ENCODE peak calls at places on chromosomes 5 and 9, in four cellular contexts. R, B, L and O are unnamed samples.
A peak's percentile ranks its signal among the peaks of the same experiment; 100 is the strongest.

GRCh38 chr5:126939887-126940286 is 90.5 kb downstream of the MARCHF3 start:
- DNase-seq in R (no peak), B (no peak), L (no peak), O (no peak)

GRCh38 chr5:157562111-157562581 is 13.4 kb downstream of the ADAM19 start:
- DNase-seq in R (no peak), B (no peak), L (no peak), O (peak; percentile 49)

GRCh38 chr5:150301170-150301505 is 1.6 kb downstream of the ARSI start:
- DNase-seq in R (no peak), B (no peak), L (no peak), O (no peak)

GRCh38 chr9:137666950-137667670 is 48.3 kb downstream of the EHMT1 start:
- DNase-seq in R (no peak), B (no peak), L (peak; percentile 88), O (peak; percentile 90)

GRCh38 chr9:35829764-35830096 is 702 bp downstream of the TMEM8B start:
- DNase-seq in R (no peak), B (no peak), L (no peak), O (no peak)

GRCh38 chr5:57037355-57037754 is 85.4 kb upstream of the MIER3 start:
- DNase-seq in R (no peak), B (no peak), L (peak; percentile 84), O (peak; percentile 77)

GRCh38 chr5:102865510-102866314 is 110.6 kb downstream of the PAM start:
- DNase-seq in R (peak; percentile 58), B (no peak), L (peak; percentile 94), O (peak; percentile 90)

GRCh38 chr5:172429201-172429940 is 25.0 kb downstream of the SH3PXD2B start:
- DNase-seq in R (peak; percentile 16), B (no peak), L (no peak), O (no peak)

GRCh38 chr5:140883927-140884697 is 2.2 kb downstream of the PCDHA13 start:
- DNase-seq in R (no peak), B (no peak), L (no peak), O (peak; percentile 38)

GRCh38 chr5:18216016-18216415 is 581.8 kb downstream of the TAF11L14 start:
- DNase-seq in R (no peak), B (no peak), L (no peak), O (no peak)

GRCh38 chr5:74182603-74183002 is 457.9 kb downstream of the ENC1 start:
- DNase-seq in R (no peak), B (no peak), L (no peak), O (no peak)

GRCh38 chr5:38445374-38446028 is 110.9 kb downstream of the LIFR start:
- DNase-seq in R (no peak), B (no peak), L (no peak), O (peak; percentile 58)

GRCh38 chr5:143031781-143032724 is 261.9 kb downstream of the ARHGAP26 start:
- DNase-seq in R (no peak), B (no peak), L (no peak), O (no peak)

GRCh38 chr5:1729641-1730486 is 69.8 kb downstream of the MRPL36 start:
- DNase-seq in R (no peak), B (no peak), L (no peak), O (peak; percentile 35)

GRCh38 chr9:11992866-11993265 is 700.3 kb upstream of the TYRP1 start:
- DNase-seq in R (no peak), B (no peak), L (no peak), O (no peak)

GRCh38 chr5:143601357-143601756 is 197.9 kb upstream of the NR3C1 start:
- DNase-seq in R (no peak), B (no peak), L (no peak), O (no peak)

GRCh38 chr5:149600932-149601331 is 19.6 kb downstream of the ARHGEF37 start:
- DNase-seq in R (no peak), B (no peak), L (no peak), O (no peak)

GRCh38 chr5:152551061-152551460 is 146.0 kb upstream of the NMUR2 start:
- DNase-seq in R (no peak), B (no peak), L (no peak), O (no peak)

GRCh38 chr5:77590347-77590746 is 48.2 kb downstream of the OTP start:
- DNase-seq in R (no peak), B (no peak), L (no peak), O (no peak)

GRCh38 chr5:387491-388265 is 55.3 kb upstream of the EXOC3 start:
- DNase-seq in R (no peak), B (no peak), L (no peak), O (peak; percentile 43)

GRCh38 chr5:180138976-180139730 is 67.6 kb upstream of the RNF130 start:
- DNase-seq in R (no peak), B (no peak), L (no peak), O (peak; percentile 44)

GRCh38 chr9:116059466-116059865 is 94.1 kb upstream of the PAPPA start:
- DNase-seq in R (no peak), B (no peak), L (no peak), O (no peak)

GRCh38 chr5:115456056-115456455 is 88.5 kb downstream of the FEM1C start:
- DNase-seq in R (no peak), B (no peak), L (no peak), O (no peak)

GRCh38 chr5:64164166-64164565 is 1.5 kb upstream of the RNF180 start:
- DNase-seq in R (no peak), B (no peak), L (no peak), O (no peak)